ENCODE peak calls at places on chromosomes 13 and 19, in ten cellular contexts. I is posterior cingulate gyrus; B is RWPE1; T is NCI-H1930; Q is H9; F is stimulated activated CD4-positive, alpha-beta T cell treated with anti-CD3 and anti-CD28 coated beads, Interleukin-2, amount 100 ng/mL, for 24 hours; O is hypothalamus; V is dermis blood vessel endothelial cell; G is NK-92 treated with Interleukin-12 subunit alpha and Interleukin-12 subunit beta, amount 100 ng/mL, for 24 hours; C is activated T-helper 9 cell treated with anti-CD3 and anti-CD28 coated beads, Interleukin-2, amount 50 U/mL, for 16 hours. J is an unnamed sample.

GRCh38 chr13:95530178-95530577 is 22.3 kb upstream of the CLDN10 start:
- DNase-seq in B (peak; percentile 73), Q (no peak), G (no peak), I (no peak), O (no peak), F (no peak), C (no peak), T (no peak), V (peak; percentile 73), J (no peak)

GRCh38 chr13:30718661-30719520 is 16.5 kb upstream of the ALOX5AP start:
- DNase-seq in F (no peak), I (no peak), G (no peak), T (no peak), Q (no peak), O (no peak), B (peak; percentile 86), C (no peak), V (no peak), J (no peak)

GRCh38 chr13:33434676-33435075 is 149.1 kb upstream of the STARD13 start:
- DNase-seq in O (no peak), V (no peak), T (no peak), Q (no peak), C (no peak), B (no peak), I (no peak), G (no peak), F (no peak), J (no peak)

GRCh38 chr19:30423481-30423880 is 51.3 kb downstream of the ZNF536 start:
- DNase-seq in Q (no peak), V (no peak), O (no peak), C (no peak), T (no peak), B (no peak), G (no peak), F (no peak), I (peak; percentile 35), J (no peak)

GRCh38 chr13:44364601-44365000 is 9.0 kb upstream of the SERP2 start:
- DNase-seq in O (no peak), G (no peak), Q (no peak), B (peak; percentile 31), V (peak; percentile 89), T (no peak), F (no peak), I (no peak), C (no peak), J (no peak)

GRCh38 chr19:41351339-41352245 is 2.1 kb downstream of the TGFB1 start:
- DNase-seq in I (no peak), C (peak; percentile 80), O (peak; percentile 34), Q (peak; percentile 44), V (peak; percentile 76), B (peak; percentile 86), G (peak; percentile 84), F (peak; percentile 86), T (no peak), J (peak; percentile 88)

GRCh38 chr13:93881418-93881817 is 598.1 kb downstream of the DCT start:
- DNase-seq in C (no peak), G (no peak), I (no peak), V (no peak), T (no peak), F (no peak), O (no peak), B (no peak), Q (no peak), J (no peak)

GRCh38 chr19:10517361-10517759 is at the start of gene S1PR5:
- DNase-seq in C (no peak), O (peak; percentile 74), B (no peak), I (peak; percentile 96), V (no peak), Q (peak; percentile 75), F (no peak), G (no peak), T (no peak), J (no peak)